ENCODE peak calls at places on chromosome X, in seven cellular contexts. One of them, this sample, is unnamed.

GRCh38 chrX:49726966-49727365 is 31.2 kb upstream of the PAGE1 start:
- DNase-seq in AG04450: no peak
- DNase-seq in HL-60: no peak
- DNase-seq in pancreas: peak
- DNase-seq in dorsolateral prefrontal cortex: no peak
- DNase-seq in adrenal gland: no peak
- DNase-seq in endothelial cell of umbilical vein: no peak
- DNase-seq in this sample: no peak

GRCh38 chrX:139738581-139738980 is 30.6 kb upstream of the MCF2 start:
- DNase-seq in endothelial cell of umbilical vein: peak
- DNase-seq in dorsolateral prefrontal cortex: no peak
- DNase-seq in pancreas: no peak
- DNase-seq in HL-60: no peak
- DNase-seq in AG04450: no peak
- DNase-seq in adrenal gland: no peak
- DNase-seq in this sample: no peak

GRCh38 chrX:118679290-118679689 is 48.1 kb upstream of the IL13RA1 start:
- DNase-seq in dorsolateral prefrontal cortex: no peak
- DNase-seq in adrenal gland: no peak
- DNase-seq in endothelial cell of umbilical vein: no peak
- DNase-seq in AG04450: no peak
- DNase-seq in pancreas: no peak
- DNase-seq in HL-60: no peak
- DNase-seq in this sample: no peak

GRCh38 chrX:140817943-140818342 is 108.4 kb downstream of the LINC00632 start:
- DNase-seq in AG04450: no peak
- DNase-seq in adrenal gland: no peak
- DNase-seq in dorsolateral prefrontal cortex: no peak
- DNase-seq in endothelial cell of umbilical vein: peak
- DNase-seq in HL-60: no peak
- DNase-seq in pancreas: no peak
- DNase-seq in this sample: peak

GRCh38 chrX:74931214-74931613 is 6.0 kb upstream of the NEXMIF start:
- DNase-seq in pancreas: no peak
- DNase-seq in HL-60: no peak
- DNase-seq in endothelial cell of umbilical vein: no peak
- DNase-seq in adrenal gland: no peak
- DNase-seq in dorsolateral prefrontal cortex: no peak
- DNase-seq in AG04450: no peak
- DNase-seq in this sample: no peak

GRCh38 chrX:33840176-33840575 is 291.9 kb downstream of the FAM47A start:
- DNase-seq in HL-60: no peak
- DNase-seq in adrenal gland: no peak
- DNase-seq in endothelial cell of umbilical vein: no peak
- DNase-seq in dorsolateral prefrontal cortex: no peak
- DNase-seq in pancreas: no peak
- DNase-seq in AG04450: no peak
- DNase-seq in this sample: no peak

GRCh38 chrX:112849010-112849409 is 8.4 kb upstream of the AMOT start:
- DNase-seq in endothelial cell of umbilical vein: no peak
- DNase-seq in HL-60: no peak
- DNase-seq in adrenal gland: no peak
- DNase-seq in AG04450: no peak
- DNase-seq in pancreas: no peak
- DNase-seq in dorsolateral prefrontal cortex: no peak
- DNase-seq in this sample: no peak

GRCh38 chrX:1401611-1402430 is 9.9 kb upstream of the SLC25A6 start:
- DNase-seq in pancreas: peak
- DNase-seq in HL-60: no peak
- DNase-seq in AG04450: no peak
- DNase-seq in endothelial cell of umbilical vein: no peak
- DNase-seq in adrenal gland: peak
- DNase-seq in dorsolateral prefrontal cortex: peak
- DNase-seq in this sample: no peak

GRCh38 chrX:108070891-108071290 is 20.5 kb downstream of the PSMD10 start:
- DNase-seq in dorsolateral prefrontal cortex: no peak
- DNase-seq in AG04450: peak
- DNase-seq in HL-60: no peak
- DNase-seq in adrenal gland: no peak
- DNase-seq in pancreas: no peak
- DNase-seq in endothelial cell of umbilical vein: peak
- DNase-seq in this sample: peak

GRCh38 chrX:21982311-21982710 is 41.8 kb downstream of the SMS start:
- DNase-seq in adrenal gland: no peak
- DNase-seq in endothelial cell of umbilical vein: no peak
- DNase-seq in HL-60: no peak
- DNase-seq in pancreas: no peak
- DNase-seq in dorsolateral prefrontal cortex: no peak
- DNase-seq in AG04450: no peak
- DNase-seq in this sample: no peak

GRCh38 chrX:1452497-1453389 is at the start of gene ASMTL:
- DNase-seq in AG04450: peak
- DNase-seq in dorsolateral prefrontal cortex: peak
- DNase-seq in pancreas: peak
- DNase-seq in endothelial cell of umbilical vein: peak
- DNase-seq in HL-60: peak
- DNase-seq in adrenal gland: peak
- DNase-seq in this sample: peak

GRCh38 chrX:51395807-51396728 is 63.4 kb downstream of the NUDT10 start:
- DNase-seq in pancreas: peak
- DNase-seq in HL-60: no peak
- DNase-seq in AG04450: no peak
- DNase-seq in endothelial cell of umbilical vein: no peak
- DNase-seq in dorsolateral prefrontal cortex: no peak
- DNase-seq in adrenal gland: peak
- DNase-seq in this sample: no peak
- TF ChIP-seq CTCF in pancreas: peak
- TF ChIP-seq CTCF in HL-60: no peak
- TF ChIP-seq CTCF in AG04450: no peak
- TF ChIP-seq CTCF in endothelial cell of umbilical vein: no peak
- TF ChIP-seq CTCF in dorsolateral prefrontal cortex: peak
- TF ChIP-seq CTCF in adrenal gland: peak
- TF ChIP-seq CTCF in this sample: no peak

GRCh38 chrX:10156199-10157031 is at the start of gene CLCN4:
- DNase-seq in pancreas: peak
- DNase-seq in HL-60: peak
- DNase-seq in adrenal gland: peak
- DNase-seq in AG04450: no peak
- DNase-seq in dorsolateral prefrontal cortex: peak
- DNase-seq in endothelial cell of umbilical vein: peak
- DNase-seq in this sample: no peak

GRCh38 chrX:10158279-10158939 is 1.6 kb downstream of the CLCN4 start:
- DNase-seq in endothelial cell of umbilical vein: peak
- DNase-seq in dorsolateral prefrontal cortex: peak
- DNase-seq in HL-60: no peak
- DNase-seq in AG04450: no peak
- DNase-seq in adrenal gland: no peak
- DNase-seq in pancreas: peak
- DNase-seq in this sample: no peak

GRCh38 chrX:10157032-10157341 is 212 bp downstream of the CLCN4 start:
- DNase-seq in adrenal gland: no peak
- DNase-seq in AG04450: no peak
- DNase-seq in HL-60: no peak
- DNase-seq in dorsolateral prefrontal cortex: no peak
- DNase-seq in pancreas: no peak
- DNase-seq in endothelial cell of umbilical vein: no peak
- DNase-seq in this sample: no peak

GRCh38 chrX:10159069-10159468 is 2.3 kb downstream of the CLCN4 start:
- DNase-seq in HL-60: no peak
- DNase-seq in AG04450: no peak
- DNase-seq in dorsolateral prefrontal cortex: no peak
- DNase-seq in adrenal gland: no peak
- DNase-seq in endothelial cell of umbilical vein: no peak
- DNase-seq in pancreas: no peak
- DNase-seq in this sample: no peak

GRCh38 chrX:10157545-10157944 is 770 bp downstream of the CLCN4 start:
- DNase-seq in adrenal gland: no peak
- DNase-seq in HL-60: no peak
- DNase-seq in AG04450: no peak
- DNase-seq in pancreas: no peak
- DNase-seq in endothelial cell of umbilical vein: peak
- DNase-seq in dorsolateral prefrontal cortex: no peak
- DNase-seq in this sample: no peak
- H3K4me3 ChIP-seq in adrenal gland: no peak
- H3K4me3 ChIP-seq in HL-60: peak
- H3K4me3 ChIP-seq in AG04450: no peak
- H3K4me3 ChIP-seq in pancreas: peak
- H3K4me3 ChIP-seq in endothelial cell of umbilical vein: peak
- H3K4me3 ChIP-seq in dorsolateral prefrontal cortex: peak
- H3K4me3 ChIP-seq in this sample: no peak

DNA sequence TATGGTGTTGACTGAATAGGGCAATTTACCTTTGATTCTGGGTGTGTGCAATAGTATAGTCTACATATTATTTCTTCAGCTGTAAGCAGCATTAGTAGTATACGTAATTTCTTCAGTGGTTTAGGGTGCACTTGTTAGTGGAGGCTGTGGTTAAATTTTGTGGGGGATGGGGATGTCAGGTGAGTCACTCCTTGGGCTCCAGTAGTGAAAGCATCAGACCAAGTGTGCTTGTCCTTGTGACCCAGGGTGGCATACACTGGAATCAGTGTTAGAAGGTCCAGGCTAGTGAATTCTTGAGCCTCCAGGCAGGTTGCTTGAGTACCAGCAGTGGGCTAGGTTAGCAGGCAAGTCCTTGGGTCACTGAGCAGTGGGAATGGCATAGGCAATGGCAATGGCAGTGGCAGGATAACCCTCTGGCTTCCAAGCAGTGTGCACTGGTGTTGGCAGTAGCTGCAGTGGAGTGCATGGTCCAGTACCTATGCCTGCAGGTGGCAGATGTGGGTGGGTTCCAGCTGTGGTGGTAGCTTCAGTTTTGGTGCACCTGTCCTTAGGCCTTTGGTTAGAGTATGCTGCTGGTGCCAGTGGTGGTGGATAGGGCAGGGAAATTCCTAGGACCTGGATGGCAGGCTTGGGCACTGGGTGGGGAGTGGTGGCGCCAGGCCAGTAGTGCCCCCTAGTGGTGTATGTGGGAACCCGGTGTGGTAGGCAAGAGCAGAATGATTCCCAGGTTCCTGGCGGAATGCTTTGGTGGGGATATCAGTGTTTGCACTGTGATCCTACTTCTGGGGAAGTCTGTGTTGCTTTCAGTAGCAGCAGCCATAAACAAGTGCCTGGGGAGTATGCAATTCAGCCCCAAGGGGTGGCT is 531.0 kb downstream of the SMARCA1 start:
- DNase-seq in adrenal gland: no peak
- DNase-seq in HL-60: no peak
- DNase-seq in dorsolateral prefrontal cortex: no peak
- DNase-seq in endothelial cell of umbilical vein: no peak
- DNase-seq in AG04450: no peak
- DNase-seq in pancreas: no peak
- DNase-seq in this sample: no peak
- TF ChIP-seq CTCF in adrenal gland: no peak
- TF ChIP-seq CTCF in HL-60: no peak
- TF ChIP-seq CTCF in dorsolateral prefrontal cortex: no peak
- TF ChIP-seq CTCF in endothelial cell of umbilical vein: no peak
- TF ChIP-seq CTCF in AG04450: no peak
- TF ChIP-seq CTCF in pancreas: no peak
- TF ChIP-seq CTCF in this sample: no peak

GRCh38 chrX:18676470-18676869 is 4.6 kb upstream of the RS1 start:
- DNase-seq in adrenal gland: no peak
- DNase-seq in AG04450: no peak
- DNase-seq in HL-60: no peak
- DNase-seq in pancreas: no peak
- DNase-seq in endothelial cell of umbilical vein: no peak
- DNase-seq in dorsolateral prefrontal cortex: no peak
- DNase-seq in this sample: no peak
- H3K4me3 ChIP-seq in adrenal gland: no peak
- H3K4me3 ChIP-seq in AG04450: no peak
- H3K4me3 ChIP-seq in HL-60: no peak
- H3K4me3 ChIP-seq in pancreas: no peak
- H3K4me3 ChIP-seq in endothelial cell of umbilical vein: no peak
- H3K4me3 ChIP-seq in dorsolateral prefrontal cortex: no peak
- H3K4me3 ChIP-seq in this sample: no peak

DNA sequence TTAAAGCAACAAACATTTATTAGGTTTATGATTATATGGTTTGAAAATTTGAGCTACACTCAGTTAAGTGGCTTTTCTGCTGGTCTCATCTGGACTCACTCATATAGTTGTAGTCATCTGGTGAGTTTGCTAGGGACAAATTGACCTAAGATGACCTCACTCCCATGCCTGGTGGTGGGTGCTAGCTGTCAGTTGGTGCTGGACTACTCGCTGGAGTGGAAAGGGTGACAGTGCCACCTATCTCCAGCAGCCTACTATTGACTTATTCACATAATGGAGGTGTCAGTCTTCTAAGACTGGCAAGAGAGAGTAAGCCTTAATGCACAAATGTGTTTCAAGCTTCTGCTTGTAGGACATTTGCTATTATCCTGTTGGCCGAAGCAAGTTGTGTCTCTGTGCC is 88.2 kb downstream of the TASL start:
- DNase-seq in dorsolateral prefrontal cortex: no peak
- DNase-seq in pancreas: no peak
- DNase-seq in AG04450: no peak
- DNase-seq in endothelial cell of umbilical vein: no peak
- DNase-seq in HL-60: peak
- DNase-seq in adrenal gland: no peak
- DNase-seq in this sample: no peak
- TF ChIP-seq CTCF in dorsolateral prefrontal cortex: no peak
- TF ChIP-seq CTCF in pancreas: no peak
- TF ChIP-seq CTCF in AG04450: no peak
- TF ChIP-seq CTCF in endothelial cell of umbilical vein: no peak
- TF ChIP-seq CTCF in HL-60: no peak
- TF ChIP-seq CTCF in adrenal gland: no peak
- TF ChIP-seq CTCF in this sample: peak

DNA sequence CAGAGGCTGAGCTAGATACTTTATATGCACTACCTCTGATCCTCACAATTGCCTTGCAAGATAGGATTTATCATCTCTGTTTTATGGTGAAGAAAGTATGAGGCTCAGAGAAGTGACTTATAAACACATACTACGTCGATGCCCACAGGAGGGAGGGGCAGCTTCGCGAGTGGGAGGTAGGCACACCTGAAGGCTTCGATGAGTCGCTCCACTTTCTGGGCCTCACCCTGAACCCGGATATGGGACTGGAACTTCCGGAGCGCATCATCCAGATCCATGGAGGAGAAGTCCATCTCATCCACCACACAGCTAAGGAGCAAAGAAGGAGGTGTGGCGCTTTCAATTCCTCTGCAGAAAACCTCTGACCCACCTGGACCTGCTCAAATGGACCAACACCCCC is 22.9 kb upstream of the KDM5C start:
- DNase-seq in AG04450: no peak
- DNase-seq in endothelial cell of umbilical vein: no peak
- DNase-seq in HL-60: no peak
- DNase-seq in dorsolateral prefrontal cortex: no peak
- DNase-seq in pancreas: no peak
- DNase-seq in adrenal gland: no peak
- DNase-seq in this sample: no peak
- H3K4me3 ChIP-seq in AG04450: no peak
- H3K4me3 ChIP-seq in endothelial cell of umbilical vein: no peak
- H3K4me3 ChIP-seq in HL-60: no peak
- H3K4me3 ChIP-seq in dorsolateral prefrontal cortex: no peak
- H3K4me3 ChIP-seq in pancreas: no peak
- H3K4me3 ChIP-seq in adrenal gland: no peak
- H3K4me3 ChIP-seq in this sample: no peak

GRCh38 chrX:23756165-23756564 is 13.1 kb upstream of the ACOT9 start:
- DNase-seq in dorsolateral prefrontal cortex: no peak
- DNase-seq in pancreas: no peak
- DNase-seq in HL-60: peak
- DNase-seq in AG04450: no peak
- DNase-seq in endothelial cell of umbilical vein: peak
- DNase-seq in adrenal gland: peak
- DNase-seq in this sample: no peak
- TF ChIP-seq CTCF in dorsolateral prefrontal cortex: peak
- TF ChIP-seq CTCF in pancreas: peak
- TF ChIP-seq CTCF in HL-60: peak
- TF ChIP-seq CTCF in AG04450: peak
- TF ChIP-seq CTCF in endothelial cell of umbilical vein: peak
- TF ChIP-seq CTCF in adrenal gland: peak
- TF ChIP-seq CTCF in this sample: peak